ENCODE peak calls at places on chromosomes 11 and 22, in four cellular contexts. One of them, this sample, is unnamed.

GRCh38 chr11:47276923-47277322 is 7.0 kb downstream of the MADD start:
- DNase-seq in AG09309: no peak
- DNase-seq in transverse colon: no peak
- DNase-seq in myocyte: peak
- DNase-seq in this sample: no peak

GRCh38 chr11:10288316-10288715 is 5.7 kb downstream of the SBF2 start:
- DNase-seq in AG09309: no peak
- DNase-seq in transverse colon: no peak
- DNase-seq in myocyte: peak
- DNase-seq in this sample: no peak

GRCh38 chr22:24118689-24119384 is 62.5 kb upstream of the SUSD2 start:
- DNase-seq in AG09309: no peak
- DNase-seq in transverse colon: no peak
- DNase-seq in myocyte: no peak
- DNase-seq in this sample: peak

GRCh38 chr11:72223615-72224586 is 666 bp upstream of the INPPL1 start:
- DNase-seq in AG09309: no peak
- DNase-seq in transverse colon: peak
- DNase-seq in myocyte: peak
- DNase-seq in this sample: peak

GRCh38 chr11:10387209-10388083 is 67.6 kb upstream of the AMPD3 start:
- DNase-seq in AG09309: peak
- DNase-seq in transverse colon: peak
- DNase-seq in myocyte: peak
- DNase-seq in this sample: peak

GRCh38 chr11:127493330-127493729 is 492.8 kb upstream of the KIRREL3 start:
- DNase-seq in AG09309: no peak
- DNase-seq in transverse colon: no peak
- DNase-seq in myocyte: peak
- DNase-seq in this sample: no peak

GRCh38 chr22:33853200-33854097 is 66.8 kb downstream of the LARGE1 start:
- DNase-seq in AG09309: peak
- DNase-seq in transverse colon: peak
- DNase-seq in myocyte: peak
- DNase-seq in this sample: peak

GRCh38 chr11:65424200-65425104 is 1.9 kb downstream of the NEAT1 start:
- DNase-seq in AG09309: peak
- DNase-seq in transverse colon: peak
- DNase-seq in myocyte: peak
- DNase-seq in this sample: peak

GRCh38 chr11:63504933-63505586 is 824 bp upstream of the LGALS12 start:
- DNase-seq in AG09309: no peak
- DNase-seq in transverse colon: no peak
- DNase-seq in myocyte: no peak
- DNase-seq in this sample: peak

GRCh38 chr22:30210235-30210831 is 36.2 kb downstream of the LIF start:
- DNase-seq in AG09309: no peak
- DNase-seq in transverse colon: no peak
- DNase-seq in myocyte: peak
- DNase-seq in this sample: no peak

GRCh38 chr22:50047346-50047745 is 10.8 kb downstream of the TTLL8 start:
- DNase-seq in AG09309: no peak
- DNase-seq in transverse colon: no peak
- DNase-seq in myocyte: no peak
- DNase-seq in this sample: no peak

GRCh38 chr11:11502303-11502828 is 119.4 kb downstream of the GALNT18 start:
- DNase-seq in AG09309: no peak
- DNase-seq in transverse colon: no peak
- DNase-seq in myocyte: no peak
- DNase-seq in this sample: no peak

GRCh38 chr22:36149464-36149863 is 11.1 kb downstream of the APOL3 start:
- DNase-seq in AG09309: no peak
- DNase-seq in transverse colon: no peak
- DNase-seq in myocyte: no peak
- DNase-seq in this sample: no peak

GRCh38 chr22:33883961-33884808 is 36.1 kb downstream of the LARGE1 start:
- DNase-seq in AG09309: no peak
- DNase-seq in transverse colon: no peak
- DNase-seq in myocyte: peak
- DNase-seq in this sample: peak

GRCh38 chr22:17946691-17947367 is 77.5 kb downstream of the MICAL3 start:
- DNase-seq in AG09309: no peak
- DNase-seq in transverse colon: no peak
- DNase-seq in myocyte: no peak
- DNase-seq in this sample: no peak

GRCh38 chr11:128342511-128343133 is 244.7 kb downstream of the ETS1 start:
- DNase-seq in AG09309: peak
- DNase-seq in transverse colon: peak
- DNase-seq in myocyte: peak
- DNase-seq in this sample: peak

GRCh38 chr11:2481253-2481652 is 36.4 kb downstream of the KCNQ1 start:
- DNase-seq in AG09309: no peak
- DNase-seq in transverse colon: no peak
- DNase-seq in myocyte: no peak
- DNase-seq in this sample: peak

GRCh38 chr11:36306888-36307287 is 10.8 kb downstream of the PRR5L start:
- DNase-seq in AG09309: no peak
- DNase-seq in transverse colon: no peak
- DNase-seq in myocyte: peak
- DNase-seq in this sample: no peak

GRCh38 chr22:37291559-37292298 is 9.4 kb downstream of the CYTH4 start:
- DNase-seq in AG09309: no peak
- DNase-seq in transverse colon: no peak
- DNase-seq in myocyte: no peak
- DNase-seq in this sample: no peak

GRCh38 chr11:47950396-47950795 is 30.0 kb upstream of the PTPRJ start:
- DNase-seq in AG09309: no peak
- DNase-seq in transverse colon: peak
- DNase-seq in myocyte: no peak
- DNase-seq in this sample: peak

GRCh38 chr11:72808415-72808814 is 5.8 kb upstream of the ATG16L2 start:
- DNase-seq in AG09309: no peak
- DNase-seq in transverse colon: no peak
- DNase-seq in myocyte: no peak
- DNase-seq in this sample: no peak

GRCh38 chr11:34155057-34155758 is 49.8 kb downstream of the NAT10 start:
- DNase-seq in AG09309: no peak
- DNase-seq in transverse colon: no peak
- DNase-seq in myocyte: no peak
- DNase-seq in this sample: no peak

GRCh38 chr11:119666463-119667131 is 62.4 kb downstream of the NECTIN1 start:
- DNase-seq in AG09309: no peak
- DNase-seq in transverse colon: peak
- DNase-seq in myocyte: peak
- DNase-seq in this sample: peak

GRCh38 chr22:30159561-30160353 is 79.5 kb downstream of the HORMAD2 start:
- DNase-seq in AG09309: peak
- DNase-seq in transverse colon: no peak
- DNase-seq in myocyte: peak
- DNase-seq in this sample: no peak

GRCh38 chr11:106101797-106102196 is 24.3 kb downstream of the AASDHPPT start:
- DNase-seq in AG09309: no peak
- DNase-seq in transverse colon: no peak
- DNase-seq in myocyte: no peak
- DNase-seq in this sample: no peak

GRCh38 chr22:41787331-41787730 is 13.1 kb upstream of the CCDC134 start:
- DNase-seq in AG09309: no peak
- DNase-seq in transverse colon: no peak
- DNase-seq in myocyte: no peak
- DNase-seq in this sample: no peak

GRCh38 chr11:32436751-32437405 is 1.5 kb upstream of the WT1 start:
- DNase-seq in AG09309: no peak
- DNase-seq in transverse colon: no peak
- DNase-seq in myocyte: no peak
- DNase-seq in this sample: no peak

GRCh38 chr22:36806824-36807223 is 10.0 kb downstream of the PVALB start:
- DNase-seq in AG09309: no peak
- DNase-seq in transverse colon: no peak
- DNase-seq in myocyte: peak
- DNase-seq in this sample: no peak

GRCh38 chr22:22983123-22983522 is 87.2 kb upstream of the GNAZ start:
- DNase-seq in AG09309: no peak
- DNase-seq in transverse colon: no peak
- DNase-seq in myocyte: no peak
- DNase-seq in this sample: no peak

GRCh38 chr11:19433367-19433766 is 192.6 kb upstream of the E2F8 start:
- DNase-seq in AG09309: no peak
- DNase-seq in transverse colon: no peak
- DNase-seq in myocyte: no peak
- DNase-seq in this sample: no peak

GRCh38 chr22:44449061-44449682 is 48.9 kb downstream of the RTL6 start:
- DNase-seq in AG09309: peak
- DNase-seq in transverse colon: no peak
- DNase-seq in myocyte: peak
- DNase-seq in this sample: no peak

GRCh38 chr11:7549681-7550080 is 35.9 kb downstream of the PPFIBP2 start:
- DNase-seq in AG09309: no peak
- DNase-seq in transverse colon: no peak
- DNase-seq in myocyte: no peak
- DNase-seq in this sample: no peak

GRCh38 chr22:46933526-46933925 is 171.1 kb downstream of the TBC1D22A start:
- DNase-seq in AG09309: no peak
- DNase-seq in transverse colon: no peak
- DNase-seq in myocyte: no peak
- DNase-seq in this sample: no peak

This sample was measured in heart left ventricle.